ENCODE peak calls at places on chromosomes 5 and 9, in seven cellular contexts. J is MCF 10A, Y is kidney epithelial cell, B is neural crest cell, D is heart left ventricle, E is foreskin fibroblast, R is GM10248. O is an unnamed sample.

GRCh38 chr5:153584131-153584530 is 93.7 kb downstream of the GRIA1 start:
- DNase-seq in J (no peak), Y (no peak), B (no peak), D (no peak), E (peak), R (no peak), O (no peak)

GRCh38 chr5:94901071-94901979 is 282.9 kb downstream of the SLF1 start:
- DNase-seq in J (peak), Y (peak), B (no peak), D (no peak), E (peak), R (peak), O (no peak)

GRCh38 chr5:76372320-76373054 is 30.6 kb upstream of the IQGAP2 start:
- DNase-seq in J (peak), Y (peak), B (no peak), D (no peak), E (peak), R (no peak), O (peak)

GRCh38 chr9:112013261-112013660 is 116.6 kb downstream of the UGCG start:
- DNase-seq in J (no peak), Y (no peak), B (no peak), D (no peak), E (no peak), R (no peak), O (no peak)

GRCh38 chr9:81575976-81576375 is 113.4 kb downstream of the TLE1 start:
- DNase-seq in J (no peak), Y (no peak), B (no peak), D (no peak), E (peak), R (no peak), O (no peak)

GRCh38 chr5:159337291-159337974 is 7.1 kb upstream of the IL12B start:
- DNase-seq in J (peak), Y (peak), B (no peak), D (no peak), E (peak), R (no peak), O (no peak)

GRCh38 chr9:104963076-104963475 is 35.1 kb upstream of the ABCA1 start:
- DNase-seq in J (no peak), Y (no peak), B (no peak), D (no peak), E (no peak), R (no peak), O (no peak)

GRCh38 chr5:155101697-155102096 is 88.1 kb downstream of the KIF4B start:
- DNase-seq in J (no peak), Y (no peak), B (no peak), D (no peak), E (no peak), R (no peak), O (no peak)

GRCh38 chr5:181111010-181111409 is 20.0 kb downstream of the OR2V1 start:
- DNase-seq in J (no peak), Y (no peak), B (no peak), D (no peak), E (no peak), R (no peak), O (no peak)

GRCh38 chr9:107935931-107936330 is 446.4 kb upstream of the KLF4 start:
- DNase-seq in J (no peak), Y (no peak), B (no peak), D (no peak), E (no peak), R (no peak), O (no peak)

GRCh38 chr5:664994-665360 is 28.2 kb downstream of the TPPP start:
- DNase-seq in J (no peak), Y (no peak), B (no peak), D (peak), E (no peak), R (no peak), O (no peak)

GRCh38 chr9:9874270-9874669 is 738.5 kb downstream of the PTPRD start:
- DNase-seq in J (no peak), Y (no peak), B (no peak), D (no peak), E (no peak), R (no peak), O (no peak)

GRCh38 chr5:94218374-94218773 is 400.0 kb downstream of the KIAA0825 start:
- DNase-seq in J (no peak), Y (peak), B (no peak), D (no peak), E (peak), R (no peak), O (peak)

GRCh38 chr5:130759061-130759460 is 406.0 kb downstream of the HINT1 start:
- DNase-seq in J (no peak), Y (no peak), B (no peak), D (no peak), E (no peak), R (no peak), O (no peak)

GRCh38 chr9:111783424-111783823 is 11.3 kb downstream of the SHOC1 start:
- DNase-seq in J (no peak), Y (no peak), B (no peak), D (no peak), E (no peak), R (no peak), O (no peak)

GRCh38 chr5:169445191-169445590 is 138.4 kb upstream of the SPDL1 start:
- DNase-seq in J (no peak), Y (no peak), B (no peak), D (no peak), E (peak), R (no peak), O (no peak)

GRCh38 chr5:38453506-38453905 is 102.9 kb downstream of the LIFR start:
- DNase-seq in J (no peak), Y (no peak), B (no peak), D (no peak), E (no peak), R (peak), O (no peak)

GRCh38 chr9:29211681-29212589 is 1638.7 kb upstream of the C9orf72 start:
- DNase-seq in J (peak), Y (no peak), B (peak), D (no peak), E (peak), R (peak), O (no peak)

GRCh38 chr9:121154782-121155181 is 46.9 kb downstream of the RAB14 start:
- DNase-seq in J (peak), Y (peak), B (no peak), D (no peak), E (no peak), R (peak), O (peak)

GRCh38 chr5:33300209-33300742 is 140.5 kb upstream of the TARS1 start:
- DNase-seq in J (no peak), Y (no peak), B (no peak), D (no peak), E (no peak), R (peak), O (no peak)

GRCh38 chr9:108363321-108363720 is 492.5 kb downstream of the ACTL7B start:
- DNase-seq in J (no peak), Y (no peak), B (no peak), D (no peak), E (no peak), R (no peak), O (no peak)

GRCh38 chr5:93099902-93100347 is 481.1 kb downstream of the NR2F1-AS1 start:
- DNase-seq in J (no peak), Y (no peak), B (no peak), D (no peak), E (peak), R (no peak), O (no peak)

GRCh38 chr5:93100976-93101375 is 480.0 kb downstream of the NR2F1-AS1 start:
- DNase-seq in J (no peak), Y (no peak), B (no peak), D (no peak), E (peak), R (no peak), O (no peak)

GRCh38 chr5:93096561-93096960 is 484.5 kb downstream of the NR2F1-AS1 start:
- DNase-seq in J (no peak), Y (no peak), B (no peak), D (no peak), E (no peak), R (no peak), O (no peak)

DNA sequence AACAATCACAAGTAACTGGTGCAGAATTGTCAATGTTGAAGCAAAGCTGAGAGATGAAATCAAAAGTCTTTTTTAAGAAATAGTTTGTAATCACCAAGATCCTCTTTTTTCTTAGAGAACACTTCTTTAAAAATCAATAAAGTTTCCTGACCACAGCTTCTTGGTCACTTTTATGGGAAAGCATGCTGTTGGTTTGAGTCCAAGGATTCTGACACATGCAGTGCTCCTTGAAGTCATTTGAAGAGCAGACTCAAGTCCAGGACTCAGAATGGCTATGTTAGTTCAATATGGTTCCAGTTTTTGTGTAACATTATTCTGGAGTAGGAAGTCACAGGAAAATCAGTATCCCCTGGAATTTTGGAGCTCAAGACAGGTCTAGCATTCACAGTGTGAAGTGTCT is 480.6 kb downstream of the NR2F1-AS1 start:
- DNase-seq in J (peak), Y (no peak), B (no peak), D (no peak), E (peak), R (no peak), O (peak)
- TF ChIP-seq CTCF in J (no peak), Y (no peak), B (no peak), D (no peak), E (no peak), R (no peak), O (no peak)

DNA sequence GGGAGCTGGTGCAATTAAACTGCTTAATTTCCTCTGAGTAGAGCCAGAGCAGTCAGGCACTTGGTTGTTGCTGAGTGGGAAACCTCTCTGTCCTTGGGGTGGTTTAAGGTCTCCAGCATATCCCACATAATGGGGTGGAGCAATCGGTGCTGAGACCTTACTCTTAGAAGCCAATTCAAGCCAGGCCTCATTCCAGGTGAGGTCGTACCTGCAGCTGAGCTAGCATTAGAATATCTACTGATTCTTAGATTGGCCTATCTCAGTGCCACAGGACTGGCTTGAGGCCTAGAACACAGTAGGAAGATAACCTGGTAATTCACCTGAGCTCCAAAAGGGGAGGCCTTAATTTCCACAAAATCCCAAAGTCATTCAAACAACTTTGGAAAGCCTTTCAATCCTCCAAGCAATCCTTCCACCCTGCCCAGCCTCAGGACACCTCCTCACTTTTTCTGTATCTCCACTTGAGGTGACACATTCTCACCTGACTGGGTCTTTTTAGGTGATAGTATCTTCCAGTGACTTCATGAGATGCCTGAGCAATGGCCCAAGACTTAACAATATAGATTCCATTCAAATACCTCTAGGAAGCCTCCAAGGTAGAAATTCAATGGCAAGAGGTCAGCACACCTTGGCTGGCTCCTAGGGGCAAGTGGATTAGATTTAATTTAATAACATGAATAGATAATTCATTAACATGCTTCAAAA is 91.0 kb downstream of the FEM1C start:
- DNase-seq in J (no peak), Y (no peak), B (no peak), D (no peak), E (no peak), R (no peak), O (no peak)
- TF ChIP-seq CTCF in J (no peak), Y (no peak), B (no peak), D (no peak), E (no peak), R (no peak), O (no peak)

DNA sequence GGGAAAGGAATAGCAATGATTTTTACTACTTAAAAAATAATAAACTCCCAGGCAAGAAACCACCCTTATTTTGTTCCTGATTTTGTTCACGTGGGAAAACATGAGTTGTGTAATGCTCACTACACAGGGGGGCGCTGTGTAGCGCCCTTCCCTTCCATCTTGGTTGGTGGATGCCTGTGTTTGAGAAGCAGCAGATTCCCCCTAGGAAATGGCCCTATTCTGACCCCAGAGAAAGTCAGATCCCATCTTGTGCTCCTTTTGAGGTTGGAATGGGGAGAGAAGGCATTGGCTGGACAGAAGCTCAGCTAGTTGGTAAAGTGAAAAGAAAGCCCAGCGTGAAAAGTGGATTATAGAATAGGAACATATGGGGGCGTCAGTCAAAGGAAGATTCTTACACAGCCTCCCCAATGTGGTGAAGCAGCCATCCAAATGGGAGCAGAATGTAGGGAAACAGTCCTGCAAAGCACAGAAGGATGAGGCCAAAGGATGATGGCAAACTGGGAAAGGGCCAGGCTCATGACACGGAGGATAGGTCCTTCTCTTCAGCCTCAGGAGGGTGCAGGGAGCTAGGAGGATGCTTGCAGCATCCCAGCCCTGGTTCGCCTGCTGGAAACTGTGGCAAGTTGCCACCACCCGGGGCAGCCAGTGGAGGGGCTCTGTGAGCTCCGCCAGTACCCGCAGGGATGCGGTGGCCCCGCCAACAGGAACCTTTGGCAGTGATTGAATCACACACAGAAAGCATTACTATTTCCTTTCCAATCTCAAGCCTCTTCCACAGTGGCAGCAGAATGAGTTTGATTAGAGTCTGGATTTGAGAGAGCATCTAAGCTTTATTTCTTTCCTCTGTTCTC is 314.2 kb upstream of the DAP start:
- DNase-seq in J (no peak), Y (no peak), B (no peak), D (no peak), E (no peak), R (no peak), O (no peak)
- TF ChIP-seq CTCF in J (no peak), Y (no peak), B (peak), D (no peak), E (no peak), R (no peak), O (peak)

DNA sequence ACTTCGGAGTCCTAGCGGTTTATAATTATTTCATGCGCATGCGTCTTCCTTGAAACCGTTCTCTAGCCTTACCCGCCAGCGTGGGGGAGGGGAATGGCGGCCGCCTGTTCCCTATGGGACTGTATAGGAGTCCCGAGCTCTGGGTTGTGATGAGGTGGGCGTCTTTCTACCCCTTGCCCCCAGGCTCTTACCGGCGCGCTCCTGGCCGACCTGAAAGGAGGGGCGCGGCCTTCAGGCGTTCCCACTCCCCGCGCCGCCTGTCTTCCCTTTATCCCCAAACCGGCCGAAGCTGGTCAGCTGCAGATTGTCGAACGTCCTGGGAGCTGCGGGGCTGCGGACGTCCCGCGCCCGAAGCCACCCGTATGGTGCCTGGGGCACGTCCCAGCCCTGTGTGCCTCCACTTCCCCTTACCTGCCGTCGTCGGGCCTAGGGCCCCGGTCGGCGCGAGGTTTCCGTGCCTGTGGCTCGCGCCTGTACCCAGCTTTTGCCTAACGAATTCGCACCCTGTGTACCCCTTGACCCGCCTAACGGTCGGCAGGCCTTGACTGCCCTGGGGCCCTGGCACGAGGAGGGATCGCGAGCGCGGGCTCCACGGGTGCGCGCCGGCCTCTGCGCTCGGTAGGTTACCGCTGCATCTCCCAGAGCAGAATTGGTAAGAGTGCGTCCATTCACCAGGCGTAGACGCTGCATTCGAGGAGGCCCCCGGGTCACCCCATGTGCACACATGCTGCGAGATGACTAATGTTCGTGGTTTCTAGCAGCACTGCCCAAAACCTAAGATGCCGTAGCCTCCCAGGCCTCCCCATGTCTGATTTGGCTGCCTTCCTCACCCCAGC is 653 bp upstream of the HNRNPH1 start:
- DNase-seq in J (peak), Y (peak), B (no peak), D (peak), E (peak), R (peak), O (peak)
- TF ChIP-seq CTCF in J (no peak), Y (no peak), B (no peak), D (no peak), E (no peak), R (no peak), O (no peak)

DNA sequence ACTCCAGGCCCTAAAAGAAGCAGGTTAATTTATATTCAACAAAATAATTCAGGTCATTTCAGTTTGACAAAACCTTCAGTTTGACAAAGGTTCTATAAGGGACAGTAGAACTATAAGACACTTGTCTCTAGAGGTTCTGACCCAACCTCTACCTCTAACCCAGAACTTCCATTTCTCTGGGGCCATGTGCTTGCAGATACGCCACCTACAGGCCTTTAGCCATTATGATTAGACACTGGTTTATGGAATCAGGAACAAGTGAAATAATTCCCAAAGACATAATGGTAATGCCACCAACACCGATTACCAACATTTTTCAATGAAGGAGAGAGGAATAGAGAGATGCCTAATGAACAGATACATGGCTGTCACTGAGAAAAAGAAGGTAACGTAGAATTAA is 733.9 kb downstream of the PRELID2 start:
- DNase-seq in J (peak), Y (no peak), B (no peak), D (no peak), E (no peak), R (no peak), O (no peak)
- TF ChIP-seq CTCF in J (peak), Y (peak), B (peak), D (no peak), E (no peak), R (peak), O (peak)

GRCh38 chr9:22010881-22011625 is 1.9 kb upstream of the CDKN2B start:
- DNase-seq in J (no peak), Y (no peak), B (peak), D (no peak), E (peak), R (no peak), O (no peak)

GRCh38 chr9:22005083-22005699 is 3.9 kb downstream of the CDKN2B start:
- DNase-seq in J (no peak), Y (no peak), B (no peak), D (no peak), E (peak), R (no peak), O (no peak)

GRCh38 chr9:22008662-22009562 is at the start of gene CDKN2B:
- DNase-seq in J (no peak), Y (peak), B (peak), D (peak), E (peak), R (peak), O (peak)

GRCh38 chr9:22005700-22006605 is 3.2 kb downstream of the CDKN2B start:
- DNase-seq in J (no peak), Y (no peak), B (no peak), D (no peak), E (peak), R (no peak), O (no peak)

DNA sequence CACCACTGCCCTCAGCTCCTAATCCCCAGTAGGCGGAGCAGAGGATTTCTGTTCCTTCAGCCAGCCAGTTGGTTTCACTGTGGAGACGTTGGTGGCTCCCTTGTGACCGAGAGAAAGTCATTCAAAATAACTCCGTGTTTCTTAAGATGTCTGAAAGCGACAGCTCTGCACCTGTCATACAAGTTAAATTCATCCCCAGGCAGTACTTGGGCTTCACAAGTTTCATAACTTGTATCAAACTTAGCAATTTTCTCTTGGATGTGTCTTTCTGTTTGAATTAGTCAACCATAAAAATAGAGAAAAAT is 410 bp upstream of the CDKN2B start:
- DNase-seq in J (no peak), Y (no peak), B (no peak), D (no peak), E (no peak), R (no peak), O (no peak)
- TF ChIP-seq CTCF in J (no peak), Y (no peak), B (no peak), D (no peak), E (peak), R (no peak), O (peak)

GRCh38 chr5:54186912-54187445 is 123.4 kb downstream of the ARL15 start:
- DNase-seq in J (no peak), Y (no peak), B (no peak), D (peak), E (peak), R (no peak), O (no peak)

GRCh38 chr5:54186108-54186507 is 124.3 kb downstream of the ARL15 start:
- DNase-seq in J (no peak), Y (no peak), B (no peak), D (no peak), E (peak), R (no peak), O (no peak)

GRCh38 chr5:54184797-54185196 is 125.6 kb downstream of the ARL15 start:
- DNase-seq in J (no peak), Y (no peak), B (no peak), D (no peak), E (no peak), R (no peak), O (no peak)

DNA sequence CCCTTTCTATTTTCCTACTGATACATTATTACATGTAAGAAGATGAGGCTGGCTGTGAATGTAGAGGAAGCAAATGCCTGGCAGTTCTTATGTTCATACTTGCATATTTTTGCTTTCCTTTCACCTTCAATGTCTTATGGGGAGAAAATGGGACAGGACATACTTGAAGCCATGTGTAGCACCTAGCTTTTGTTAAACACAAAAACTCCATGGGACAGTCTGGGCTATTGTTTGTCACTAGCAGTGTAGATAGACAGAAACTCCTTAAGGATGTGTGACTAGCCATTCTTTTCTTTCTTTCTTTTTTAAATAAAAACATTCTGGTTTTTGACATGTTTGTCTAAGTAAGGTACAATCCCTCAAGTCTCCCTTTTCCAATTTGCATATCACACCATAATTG is 122.7 kb downstream of the ARL15 start:
- DNase-seq in J (no peak), Y (no peak), B (no peak), D (no peak), E (peak), R (no peak), O (no peak)
- TF ChIP-seq CTCF in J (no peak), Y (no peak), B (no peak), D (no peak), E (no peak), R (no peak), O (no peak)

O was measured in astrocyte of the cerebellum.